ENCODE peak calls at places on chromosomes 11 and 22, in ten cellular contexts. One of them, this sample, is unnamed.

GRCh38 chr22:41822289-41823057 is 10.4 kb upstream of the SREBF2 start:
- DNase-seq in neural progenitor cell: peak; percentile 35
- DNase-seq in IMR-90: peak; percentile 82
- DNase-seq in SK-N-SH: peak; percentile 45
- DNase-seq in H9: no peak
- DNase-seq in NT2/D1: no peak
- DNase-seq in kidney: no peak
- DNase-seq in PC-3: peak; percentile 91
- DNase-seq in fibroblast of lung: peak; percentile 81
- DNase-seq in neuronal stem cell: no peak
- DNase-seq in this sample: peak; percentile 76

GRCh38 chr22:32546480-32546879 is 71.9 kb downstream of the FBXO7 start:
- DNase-seq in PC-3: no peak
- DNase-seq in IMR-90: no peak
- DNase-seq in H9: no peak
- DNase-seq in SK-N-SH: no peak
- DNase-seq in neural progenitor cell: no peak
- DNase-seq in neuronal stem cell: no peak
- DNase-seq in NT2/D1: no peak
- DNase-seq in fibroblast of lung: no peak
- DNase-seq in kidney: no peak
- DNase-seq in this sample: no peak

GRCh38 chr22:47902646-47903180 is 1140.3 kb downstream of the TBC1D22A start:
- DNase-seq in fibroblast of lung: no peak
- DNase-seq in NT2/D1: no peak
- DNase-seq in IMR-90: no peak
- DNase-seq in neural progenitor cell: no peak
- DNase-seq in neuronal stem cell: no peak
- DNase-seq in PC-3: no peak
- DNase-seq in SK-N-SH: no peak
- DNase-seq in H9: no peak
- DNase-seq in kidney: no peak
- DNase-seq in this sample: no peak

GRCh38 chr11:120181446-120181992 is 29.3 kb upstream of the OAF start:
- DNase-seq in NT2/D1: no peak
- DNase-seq in SK-N-SH: no peak
- DNase-seq in PC-3: no peak
- DNase-seq in kidney: peak; percentile 19
- DNase-seq in IMR-90: no peak
- DNase-seq in neural progenitor cell: no peak
- DNase-seq in neuronal stem cell: no peak
- DNase-seq in fibroblast of lung: no peak
- DNase-seq in H9: no peak
- DNase-seq in this sample: no peak

GRCh38 chr22:20424553-20424936 is 13.1 kb downstream of the SCARF2 start:
- DNase-seq in IMR-90: no peak
- DNase-seq in kidney: no peak
- DNase-seq in SK-N-SH: no peak
- DNase-seq in NT2/D1: no peak
- DNase-seq in fibroblast of lung: no peak
- DNase-seq in neural progenitor cell: no peak
- DNase-seq in H9: no peak
- DNase-seq in PC-3: no peak
- DNase-seq in neuronal stem cell: no peak
- DNase-seq in this sample: no peak

GRCh38 chr22:35708453-35708852 is 9.2 kb upstream of the APOL5 start:
- DNase-seq in fibroblast of lung: peak; percentile 17
- DNase-seq in SK-N-SH: no peak
- DNase-seq in neural progenitor cell: no peak
- DNase-seq in NT2/D1: no peak
- DNase-seq in H9: no peak
- DNase-seq in PC-3: no peak
- DNase-seq in kidney: no peak
- DNase-seq in neuronal stem cell: no peak
- DNase-seq in IMR-90: peak; percentile 69
- DNase-seq in this sample: no peak

GRCh38 chr22:17237031-17237668 is 17.9 kb upstream of the ADA2 start:
- DNase-seq in H9: no peak
- DNase-seq in neural progenitor cell: no peak
- DNase-seq in PC-3: no peak
- DNase-seq in neuronal stem cell: no peak
- DNase-seq in IMR-90: no peak
- DNase-seq in fibroblast of lung: no peak
- DNase-seq in SK-N-SH: no peak
- DNase-seq in NT2/D1: no peak
- DNase-seq in kidney: peak; percentile 73
- DNase-seq in this sample: no peak

GRCh38 chr11:113198907-113199660 is 115.3 kb upstream of the TTC12 start:
- DNase-seq in kidney: no peak
- DNase-seq in neural progenitor cell: no peak
- DNase-seq in NT2/D1: no peak
- DNase-seq in SK-N-SH: no peak
- DNase-seq in IMR-90: no peak
- DNase-seq in fibroblast of lung: no peak
- DNase-seq in H9: no peak
- DNase-seq in PC-3: peak; percentile 55
- DNase-seq in neuronal stem cell: no peak
- DNase-seq in this sample: no peak

GRCh38 chr11:128904872-128905344 is 13.8 kb downstream of the KCNJ5 start:
- DNase-seq in IMR-90: no peak
- DNase-seq in neuronal stem cell: no peak
- DNase-seq in fibroblast of lung: peak; percentile 68
- DNase-seq in kidney: no peak
- DNase-seq in neural progenitor cell: peak; percentile 63
- DNase-seq in H9: peak; percentile 57
- DNase-seq in PC-3: peak; percentile 26
- DNase-seq in SK-N-SH: peak; percentile 85
- DNase-seq in NT2/D1: no peak
- DNase-seq in this sample: peak; percentile 21

GRCh38 chr22:27317961-27318360 is 483.6 kb downstream of the MN1 start:
- DNase-seq in H9: no peak
- DNase-seq in neuronal stem cell: no peak
- DNase-seq in fibroblast of lung: peak; percentile 68
- DNase-seq in kidney: no peak
- DNase-seq in SK-N-SH: no peak
- DNase-seq in neural progenitor cell: no peak
- DNase-seq in NT2/D1: no peak
- DNase-seq in IMR-90: no peak
- DNase-seq in PC-3: no peak
- DNase-seq in this sample: no peak

DNA sequence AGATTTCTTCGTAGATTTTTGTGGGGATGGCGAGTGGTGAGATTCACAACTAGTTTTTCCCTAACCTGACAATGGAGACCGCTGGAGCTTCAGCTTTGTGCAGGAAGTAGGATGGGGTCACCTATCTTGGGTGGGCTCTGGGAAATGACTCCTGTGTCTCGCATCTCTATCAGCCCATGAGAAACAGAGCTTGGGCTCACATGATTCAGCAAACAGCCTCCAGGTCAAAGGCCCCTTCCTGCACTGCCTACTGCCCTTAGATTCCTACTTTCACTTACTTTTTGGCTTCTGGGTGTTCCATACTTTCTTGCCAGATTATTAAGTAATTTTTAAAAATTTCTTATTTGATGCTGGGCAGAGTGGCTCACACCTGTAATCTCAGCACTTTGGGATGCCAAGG is 26.3 kb downstream of the C11orf96 start:
- DNase-seq in neuronal stem cell: no peak
- DNase-seq in kidney: no peak
- DNase-seq in PC-3: no peak
- DNase-seq in SK-N-SH: no peak
- DNase-seq in neural progenitor cell: no peak
- DNase-seq in NT2/D1: no peak
- DNase-seq in H9: peak; percentile 19
- DNase-seq in IMR-90: no peak
- DNase-seq in fibroblast of lung: no peak
- DNase-seq in this sample: no peak
- H3K9ac ChIP-seq in neuronal stem cell: no peak overlapping the region
- H3K9ac ChIP-seq in kidney: no peak overlapping the region
- H3K9ac ChIP-seq in PC-3: no peak overlapping the region
- H3K9ac ChIP-seq in SK-N-SH: no peak overlapping the region
- H3K9ac ChIP-seq in neural progenitor cell: no peak overlapping the region
- H3K9ac ChIP-seq in NT2/D1: no peak overlapping the region
- H3K9ac ChIP-seq in H9: no peak overlapping the region
- H3K9ac ChIP-seq in IMR-90: no peak overlapping the region
- H3K9ac ChIP-seq in fibroblast of lung: no peak overlapping the region
- H3K9ac ChIP-seq in this sample: no peak overlapping the region

DNA sequence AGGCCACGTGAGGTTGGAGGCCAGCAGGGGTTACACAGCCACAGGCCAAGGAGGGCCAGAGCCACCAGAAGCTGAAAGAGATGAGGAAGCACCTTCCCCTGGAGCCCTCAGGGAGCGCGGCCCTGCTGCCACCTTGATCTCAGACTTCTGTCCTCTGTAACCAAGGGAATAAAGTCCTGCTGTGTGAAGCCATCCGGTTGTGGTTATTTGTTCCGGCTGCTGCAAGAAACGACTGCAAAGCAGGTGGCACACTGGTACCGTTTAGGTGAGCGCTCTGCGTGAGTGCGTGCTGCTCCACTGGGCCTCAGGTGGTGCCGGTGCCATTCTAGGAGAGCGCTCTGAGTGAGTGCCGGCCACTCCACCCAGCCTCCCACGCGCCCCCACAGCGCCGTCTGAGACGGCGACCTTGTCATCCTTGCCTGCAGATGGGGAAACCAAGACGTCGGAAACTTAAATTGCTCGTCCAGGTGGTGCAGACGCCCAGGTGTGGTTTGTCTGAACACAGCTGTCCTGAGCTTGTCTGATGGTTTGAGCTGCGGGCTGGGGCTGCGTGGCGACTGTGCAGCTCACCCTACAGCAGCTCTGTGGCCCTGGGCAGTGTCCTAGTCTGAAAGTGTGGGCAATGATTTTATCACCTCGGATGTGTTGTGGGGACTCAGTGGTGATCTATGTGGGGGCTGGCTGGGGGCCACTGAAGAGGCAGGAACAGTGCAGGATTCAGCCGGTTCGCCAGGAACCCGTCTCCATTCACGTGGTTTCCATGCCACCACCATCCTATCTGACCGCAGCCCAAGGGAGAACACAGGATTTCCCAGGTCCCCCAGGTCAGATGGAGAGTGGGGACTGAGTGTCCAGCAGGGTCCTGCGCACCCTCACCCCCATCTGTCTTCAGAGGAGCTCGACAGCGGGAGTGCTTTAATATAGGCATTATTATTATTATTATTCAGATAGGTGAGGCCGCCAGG is 4.6 kb upstream of the MRGPRG start:
- DNase-seq in neuronal stem cell: no peak
- DNase-seq in PC-3: no peak
- DNase-seq in SK-N-SH: peak; percentile 23
- DNase-seq in NT2/D1: no peak
- DNase-seq in kidney: no peak
- DNase-seq in IMR-90: no peak
- DNase-seq in H9: peak; percentile 29
- DNase-seq in neural progenitor cell: no peak
- DNase-seq in fibroblast of lung: no peak
- DNase-seq in this sample: no peak
- H3K4me1 ChIP-seq in neuronal stem cell: peaks cover 12% of the 10 kb centered on the region
- H3K4me1 ChIP-seq in PC-3: no peaks in the 10 kb centered on the region
- H3K4me1 ChIP-seq in SK-N-SH: no peaks in the 10 kb centered on the region
- H3K4me1 ChIP-seq in NT2/D1: peaks cover 21% of the 10 kb centered on the region
- H3K4me1 ChIP-seq in kidney: peaks cover 3% of the 10 kb centered on the region
- H3K4me1 ChIP-seq in IMR-90: no peaks in the 10 kb centered on the region
- H3K4me1 ChIP-seq in H9: no peaks in the 10 kb centered on the region
- H3K4me1 ChIP-seq in neural progenitor cell: peaks cover 9% of the 10 kb centered on the region
- H3K4me1 ChIP-seq in fibroblast of lung: no peaks in the 10 kb centered on the region
- H3K4me1 ChIP-seq in this sample: no peaks in the 10 kb centered on the region

GRCh38 chr11:21888814-21889213 is 304.1 kb upstream of the ANO5 start:
- DNase-seq in kidney: no peak
- DNase-seq in neuronal stem cell: no peak
- DNase-seq in IMR-90: no peak
- DNase-seq in SK-N-SH: no peak
- DNase-seq in neural progenitor cell: no peak
- DNase-seq in PC-3: no peak
- DNase-seq in NT2/D1: no peak
- DNase-seq in H9: no peak
- DNase-seq in fibroblast of lung: peak; percentile 1
- DNase-seq in this sample: no peak
- H3K9ac ChIP-seq in kidney: no peak overlapping the region
- H3K9ac ChIP-seq in neuronal stem cell: no peak overlapping the region
- H3K9ac ChIP-seq in IMR-90: no peak overlapping the region
- H3K9ac ChIP-seq in SK-N-SH: no peak overlapping the region
- H3K9ac ChIP-seq in neural progenitor cell: no peak overlapping the region
- H3K9ac ChIP-seq in PC-3: no peak overlapping the region
- H3K9ac ChIP-seq in NT2/D1: no peak overlapping the region
- H3K9ac ChIP-seq in H9: no peak overlapping the region
- H3K9ac ChIP-seq in fibroblast of lung: no peak overlapping the region
- H3K9ac ChIP-seq in this sample: no peak overlapping the region

GRCh38 chr11:102157219-102157618 is 47.0 kb downstream of the YAP1 start:
- DNase-seq in PC-3: peak; percentile 83
- DNase-seq in NT2/D1: no peak
- DNase-seq in fibroblast of lung: peak; percentile 82
- DNase-seq in neural progenitor cell: peak; percentile 25
- DNase-seq in kidney: no peak
- DNase-seq in neuronal stem cell: no peak
- DNase-seq in IMR-90: peak; percentile 85
- DNase-seq in H9: no peak
- DNase-seq in SK-N-SH: no peak
- DNase-seq in this sample: peak; percentile 63
- H3K4me1 ChIP-seq in PC-3: peaks cover 33% of the 10 kb centered on the region
- H3K4me1 ChIP-seq in NT2/D1: no peaks in the 10 kb centered on the region
- H3K4me1 ChIP-seq in fibroblast of lung: no peaks in the 10 kb centered on the region
- H3K4me1 ChIP-seq in neural progenitor cell: peaks cover 3% of the 10 kb centered on the region
- H3K4me1 ChIP-seq in kidney: peaks cover 2% of the 10 kb centered on the region
- H3K4me1 ChIP-seq in neuronal stem cell: peaks cover 2% of the 10 kb centered on the region
- H3K4me1 ChIP-seq in IMR-90: peaks cover 13% of the 10 kb centered on the region
- H3K4me1 ChIP-seq in H9: no peaks in the 10 kb centered on the region
- H3K4me1 ChIP-seq in SK-N-SH: peaks cover 56% of the 10 kb centered on the region
- H3K4me1 ChIP-seq in this sample: peaks cover 65% of the 10 kb centered on the region

DNA sequence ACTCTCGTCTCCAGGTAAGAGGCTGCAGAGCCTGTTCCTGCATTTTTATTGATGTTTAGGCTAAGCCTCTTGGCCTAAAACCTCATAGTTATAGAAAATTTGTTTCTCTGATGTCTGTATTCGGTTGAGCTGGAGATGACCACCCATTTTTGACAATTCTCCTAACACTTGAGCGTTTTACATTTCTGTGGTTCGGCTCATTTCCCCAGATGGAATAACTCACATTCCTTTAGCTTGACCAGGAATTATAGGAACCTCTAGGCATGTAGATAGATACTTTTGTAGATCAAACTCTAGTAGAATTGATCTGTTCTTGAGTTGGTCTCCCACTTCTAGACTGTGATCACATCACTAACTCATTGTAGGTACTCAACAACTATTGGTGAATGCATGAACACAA is 172.6 kb upstream of the CADM1 start:
- DNase-seq in H9: no peak
- DNase-seq in IMR-90: peak; percentile 81
- DNase-seq in PC-3: no peak
- DNase-seq in SK-N-SH: no peak
- DNase-seq in NT2/D1: no peak
- DNase-seq in neuronal stem cell: no peak
- DNase-seq in neural progenitor cell: no peak
- DNase-seq in kidney: no peak
- DNase-seq in fibroblast of lung: peak; percentile 94
- DNase-seq in this sample: peak; percentile 57
- H3K9ac ChIP-seq in H9: no peak overlapping the region
- H3K9ac ChIP-seq in IMR-90: no peak overlapping the region
- H3K9ac ChIP-seq in PC-3: no peak overlapping the region
- H3K9ac ChIP-seq in SK-N-SH: no peak overlapping the region
- H3K9ac ChIP-seq in NT2/D1: no peak overlapping the region
- H3K9ac ChIP-seq in neuronal stem cell: no peak overlapping the region
- H3K9ac ChIP-seq in neural progenitor cell: no peak overlapping the region
- H3K9ac ChIP-seq in kidney: no peak overlapping the region
- H3K9ac ChIP-seq in fibroblast of lung: no peak overlapping the region
- H3K9ac ChIP-seq in this sample: no peak overlapping the region